ENCODE peak calls at places on chromosome 3, in five cellular contexts. E is AG04449, R is fibroblast of mammary gland, I is EL, J is T-helper 2 cell. A is an unnamed sample.

GRCh38 chr3:30699927-30700326 is 93.5 kb downstream of the TGFBR2 start:
- DNase-seq in E (no peak), R (no peak), I (no peak), J (no peak), A (no peak)

GRCh38 chr3:53715815-53716483 is 130.3 kb downstream of the CHDH start:
- DNase-seq in E (no peak), R (peak; percentile 2), I (peak; percentile 22), J (peak; percentile 29), A (no peak)

GRCh38 chr3:46675426-46675825 is 18.1 kb downstream of the ALS2CL start:
- DNase-seq in E (no peak), R (no peak), I (no peak), J (no peak), A (no peak)

GRCh38 chr3:151813777-151814176 is at the start of gene AADAC:
- DNase-seq in E (no peak), R (peak; percentile 64), I (no peak), J (no peak), A (no peak)

GRCh38 chr3:124478834-124479233 is 251.4 kb upstream of the UMPS start:
- DNase-seq in E (no peak), R (no peak), I (no peak), J (no peak), A (no peak)

GRCh38 chr3:131730581-131730980 is 227.8 kb upstream of the MRPL3 start:
- DNase-seq in E (peak; percentile 21), R (peak; percentile 38), I (no peak), J (no peak), A (no peak)

GRCh38 chr3:24018784-24019570 is 73.9 kb downstream of the NR1D2 start:
- DNase-seq in E (no peak), R (no peak), I (no peak), J (no peak), A (peak; percentile 37)

GRCh38 chr3:195249858-195250464 is 21.0 kb downstream of the XXYLT1 start:
- DNase-seq in E (no peak), R (no peak), I (no peak), J (no peak), A (no peak)

GRCh38 chr3:186826978-186827857 is 15.3 kb upstream of the ADIPOQ start:
- DNase-seq in E (no peak), R (peak; percentile 69), I (peak; percentile 85), J (peak; percentile 90), A (peak; percentile 99)

A was measured in H7.